ENCODE peak calls at places on chromosomes 6 and 20, in ten cellular contexts. V, O, Q, W, R, J, Z, U, S and X are unnamed samples.

GRCh38 chr6:149863846-149864577 is at the start of gene LRP11:
- DNase-seq in O (peak), U (peak), Z (peak), S (peak), W (peak), J (peak), R (peak), Q (peak), V (peak), X (peak)

GRCh38 chr20:37919389-37920040 is 16.6 kb downstream of the VSTM2L start:
- DNase-seq in R (no peak), V (no peak), O (no peak), U (no peak), W (no peak), Z (no peak), J (no peak), Q (no peak), S (peak), X (no peak)

GRCh38 chr6:112429226-112429625 is 82.1 kb downstream of the RFPL4B start:
- DNase-seq in J (no peak), Z (no peak), Q (no peak), S (peak), V (no peak), W (no peak), U (no peak), O (no peak), R (no peak), X (no peak)

GRCh38 chr6:160221423-160221822 is 37.2 kb downstream of the SLC22A2 start:
- DNase-seq in Q (no peak), Z (no peak), S (no peak), R (no peak), U (no peak), W (no peak), V (peak), J (no peak), O (no peak), X (no peak)

GRCh38 chr6:106241498-106241897 is 84.1 kb downstream of the ATG5 start:
- DNase-seq in O (no peak), J (no peak), U (no peak), V (no peak), S (no peak), Q (no peak), W (no peak), R (no peak), Z (no peak), X (no peak)

GRCh38 chr6:4371207-4371921 is 236.0 kb upstream of the ECI2 start:
- DNase-seq in Q (no peak), S (no peak), J (no peak), O (no peak), V (peak), Z (no peak), W (no peak), U (no peak), R (no peak), X (no peak)

GRCh38 chr6:75334266-75335040 is 49.9 kb upstream of the TMEM30A start:
- DNase-seq in O (no peak), Q (no peak), U (no peak), V (peak), Z (no peak), R (no peak), J (no peak), S (peak), W (no peak), X (no peak)

GRCh38 chr6:130115036-130115435 is 96.7 kb downstream of the L3MBTL3 start:
- DNase-seq in W (no peak), Z (no peak), R (no peak), U (no peak), Q (no peak), O (no peak), V (no peak), J (no peak), S (no peak), X (no peak)

GRCh38 chr6:18997375-18997826 is 610.3 kb downstream of the RNF144B start:
- DNase-seq in W (no peak), Q (no peak), Z (peak), S (peak), O (no peak), J (no peak), U (no peak), V (peak), R (no peak), X (no peak)

GRCh38 chr6:139846538-139847321 is 472.3 kb upstream of the CITED2 start:
- DNase-seq in Q (no peak), W (no peak), O (no peak), R (no peak), Z (no peak), J (no peak), S (peak), U (no peak), V (no peak), X (no peak)

GRCh38 chr20:52167232-52167840 is 24.2 kb downstream of the ZFP64 start:
- DNase-seq in J (no peak), S (no peak), V (no peak), W (no peak), Q (no peak), O (no peak), R (no peak), U (no peak), Z (no peak), X (no peak)

GRCh38 chr20:59603727-59604608 is at the start of gene PHACTR3:
- DNase-seq in W (no peak), Z (peak), Q (no peak), R (no peak), U (no peak), V (no peak), S (peak), O (peak), J (no peak), X (peak)

GRCh38 chr20:38581830-38582358 is 897 bp downstream of the ADIG start:
- DNase-seq in W (no peak), U (no peak), J (no peak), Z (no peak), Q (no peak), S (no peak), V (no peak), R (no peak), O (no peak), X (no peak)

GRCh38 chr6:44161997-44162338 is 3.3 kb downstream of the CAPN11 start:
- DNase-seq in Z (no peak), Q (no peak), W (no peak), R (no peak), O (no peak), V (peak), J (no peak), U (no peak), S (no peak), X (no peak)

GRCh38 chr6:147209762-147210449 is 5.7 kb downstream of the STXBP5 start:
- DNase-seq in O (no peak), Z (no peak), V (no peak), S (no peak), U (no peak), Q (no peak), R (no peak), J (no peak), W (no peak), X (no peak)

GRCh38 chr20:56875052-56875663 is 246.1 kb downstream of the TFAP2C start:
- DNase-seq in S (no peak), W (no peak), Q (no peak), U (no peak), Z (no peak), R (no peak), V (peak), O (no peak), J (no peak), X (no peak)

GRCh38 chr6:23228439-23229024 is 659.2 kb downstream of the HDGFL1 start:
- DNase-seq in W (no peak), J (no peak), Z (no peak), Q (no peak), R (no peak), S (no peak), O (no peak), V (no peak), U (no peak), X (no peak)

GRCh38 chr6:24332306-24332705 is 25.6 kb downstream of the DCDC2 start:
- DNase-seq in U (no peak), J (no peak), Z (no peak), O (no peak), S (no peak), V (no peak), R (no peak), W (no peak), Q (no peak), X (no peak)

GRCh38 chr20:19292254-19292653 is 79.8 kb downstream of the SLC24A3 start:
- DNase-seq in J (no peak), U (no peak), O (no peak), R (no peak), Q (no peak), W (no peak), S (no peak), Z (no peak), V (no peak), X (no peak)

GRCh38 chr20:11917663-11918062 is at the start of gene BTBD3:
- DNase-seq in Z (peak), S (peak), O (peak), Q (no peak), U (no peak), W (no peak), V (peak), R (no peak), J (no peak), X (peak)

GRCh38 chr6:5814116-5814515 is 192.6 kb downstream of the NRN1 start:
- DNase-seq in U (no peak), J (no peak), Z (no peak), S (no peak), W (no peak), O (no peak), Q (no peak), V (no peak), R (no peak), X (no peak)